ENCODE peak calls at places on chromosome 4, in nine cellular contexts. K is EH; P is stimulated activated CD8-positive, alpha-beta memory T cell treated with anti-CD3 and anti-CD28 coated beads, Interleukin-7, amount 100 ng/mL, for 4 hours; D is occipital lobe; Q is AG09309; F is stimulated activated CD4-positive, alpha-beta T cell treated with anti-CD3 and anti-CD28 coated beads, Interleukin-1b, Interleukin-23, amount 100 ng/mL, for 4 hours; U is GM18507; N is neural progenitor cell; G is H4. S is an unnamed sample.

GRCh38 chr4:153110739-153111138 is 93.5 kb upstream of the TRIM2 start:
- DNase-seq in N (no peak), D (no peak), P (no peak), Q (no peak), G (no peak), K (no peak), F (no peak), U (no peak), S (no peak)

GRCh38 chr4:153713840-153714239 is 29.8 kb downstream of the TLR2 start:
- DNase-seq in D (no peak), F (no peak), G (no peak), Q (no peak), U (no peak), P (no peak), N (no peak), K (no peak), S (no peak)

GRCh38 chr4:100913685-100914084 is 395.9 kb upstream of the EMCN start:
- DNase-seq in N (peak; percentile 14), G (no peak), U (no peak), P (no peak), F (no peak), Q (no peak), D (no peak), K (no peak), S (no peak)

GRCh38 chr4:1246901-1247810 is 1.8 kb downstream of the CTBP1 start:
- DNase-seq in Q (no peak), F (no peak), G (no peak), K (no peak), N (peak; percentile 54), U (no peak), P (no peak), D (no peak), S (no peak)

GRCh38 chr4:88599298-88599697 is 7.0 kb downstream of the HERC3 start:
- DNase-seq in G (peak; percentile 27), P (no peak), K (peak; percentile 76), N (no peak), F (no peak), U (no peak), D (no peak), Q (no peak), S (no peak)

GRCh38 chr4:86838141-86838540 is 11.0 kb downstream of the SLC10A6 start:
- DNase-seq in G (no peak), D (no peak), Q (no peak), N (no peak), F (no peak), P (no peak), K (no peak), U (no peak), S (no peak)

GRCh38 chr4:147011386-147011785 is 65.7 kb upstream of the TTC29 start:
- DNase-seq in P (no peak), N (peak; percentile 33), G (no peak), K (no peak), Q (no peak), F (no peak), D (no peak), U (no peak), S (no peak)

GRCh38 chr4:121233982-121234381 is 69.9 kb upstream of the TNIP3 start:
- DNase-seq in K (no peak), Q (no peak), U (no peak), P (no peak), N (peak; percentile 11), F (no peak), D (no peak), G (no peak), S (no peak)

GRCh38 chr4:145881991-145882390 is 56.6 kb downstream of the ZNF827 start:
- DNase-seq in K (no peak), F (no peak), G (no peak), P (no peak), U (no peak), Q (no peak), N (no peak), D (no peak), S (no peak)

GRCh38 chr4:26081795-26082498 is 167.9 kb downstream of the SMIM20 start:
- DNase-seq in U (no peak), F (no peak), D (no peak), Q (no peak), N (peak; percentile 77), G (peak; percentile 54), P (no peak), K (peak; percentile 55), S (no peak)

GRCh38 chr4:147060171-147060931 is 114.7 kb upstream of the TTC29 start:
- DNase-seq in K (peak; percentile 90), F (no peak), G (no peak), D (no peak), P (no peak), U (no peak), Q (peak; percentile 80), N (peak; percentile 73), S (no peak)

GRCh38 chr4:47032405-47033106 is 1.2 kb downstream of the GABRB1 start:
- DNase-seq in Q (no peak), P (no peak), K (peak; percentile 33), N (peak; percentile 88), U (peak; percentile 36), D (peak; percentile 68), F (no peak), G (peak; percentile 74), S (no peak)

S was measured in GM12864.